ENCODE peak calls at places on chromosomes 13 and 19, in five cellular contexts. One of them, this sample, is unnamed.

GRCh38 chr19:3506384-3507340 is 551 bp downstream of the FZR1 start:
- DNase-seq in anterior cingulate cortex: peak
- DNase-seq in activated T-helper 1 cell treated with anti-CD3 and anti-CD28 coated beads, Interleukin-2, amount 50 U/mL, for 16 hours: no peak
- DNase-seq in stimulated activated CD4-positive, alpha-beta T cell treated with anti-CD3 and anti-CD28 coated beads, Interleukin-1b, Interleukin-23, amount 100 ng/mL, for 1 hour: no peak
- DNase-seq in fibroblast of the conjunctiva: no peak
- DNase-seq in this sample: no peak

GRCh38 chr13:38697197-38697596 is 10.3 kb downstream of the FREM2 start:
- DNase-seq in stimulated activated CD4-positive, alpha-beta T cell treated with anti-CD3 and anti-CD28 coated beads, Interleukin-1b, Interleukin-23, amount 100 ng/mL, for 1 hour: no peak
- DNase-seq in anterior cingulate cortex: no peak
- DNase-seq in fibroblast of the conjunctiva: no peak
- DNase-seq in activated T-helper 1 cell treated with anti-CD3 and anti-CD28 coated beads, Interleukin-2, amount 50 U/mL, for 16 hours: no peak
- DNase-seq in this sample: no peak

GRCh38 chr19:54339646-54340358 is 840 bp upstream of the LILRA4 start:
- DNase-seq in anterior cingulate cortex: no peak
- DNase-seq in stimulated activated CD4-positive, alpha-beta T cell treated with anti-CD3 and anti-CD28 coated beads, Interleukin-1b, Interleukin-23, amount 100 ng/mL, for 1 hour: no peak
- DNase-seq in fibroblast of the conjunctiva: no peak
- DNase-seq in activated T-helper 1 cell treated with anti-CD3 and anti-CD28 coated beads, Interleukin-2, amount 50 U/mL, for 16 hours: no peak
- DNase-seq in this sample: no peak

GRCh38 chr19:42284066-42284501 is 15.0 kb downstream of the CIC start:
- DNase-seq in fibroblast of the conjunctiva: no peak
- DNase-seq in activated T-helper 1 cell treated with anti-CD3 and anti-CD28 coated beads, Interleukin-2, amount 50 U/mL, for 16 hours: peak
- DNase-seq in stimulated activated CD4-positive, alpha-beta T cell treated with anti-CD3 and anti-CD28 coated beads, Interleukin-1b, Interleukin-23, amount 100 ng/mL, for 1 hour: peak
- DNase-seq in anterior cingulate cortex: peak
- DNase-seq in this sample: peak

GRCh38 chr19:17997969-17998826 is 9.8 kb upstream of the ARRDC2 start:
- DNase-seq in activated T-helper 1 cell treated with anti-CD3 and anti-CD28 coated beads, Interleukin-2, amount 50 U/mL, for 16 hours: no peak
- DNase-seq in fibroblast of the conjunctiva: no peak
- DNase-seq in anterior cingulate cortex: no peak
- DNase-seq in stimulated activated CD4-positive, alpha-beta T cell treated with anti-CD3 and anti-CD28 coated beads, Interleukin-1b, Interleukin-23, amount 100 ng/mL, for 1 hour: no peak
- DNase-seq in this sample: no peak

GRCh38 chr13:67200183-67200582 is 30.0 kb downstream of the PCDH9 start:
- DNase-seq in stimulated activated CD4-positive, alpha-beta T cell treated with anti-CD3 and anti-CD28 coated beads, Interleukin-1b, Interleukin-23, amount 100 ng/mL, for 1 hour: no peak
- DNase-seq in fibroblast of the conjunctiva: no peak
- DNase-seq in activated T-helper 1 cell treated with anti-CD3 and anti-CD28 coated beads, Interleukin-2, amount 50 U/mL, for 16 hours: no peak
- DNase-seq in anterior cingulate cortex: no peak
- DNase-seq in this sample: no peak

GRCh38 chr13:80945328-80945727 is 604.4 kb upstream of the SPRY2 start:
- DNase-seq in activated T-helper 1 cell treated with anti-CD3 and anti-CD28 coated beads, Interleukin-2, amount 50 U/mL, for 16 hours: no peak
- DNase-seq in fibroblast of the conjunctiva: no peak
- DNase-seq in anterior cingulate cortex: peak
- DNase-seq in stimulated activated CD4-positive, alpha-beta T cell treated with anti-CD3 and anti-CD28 coated beads, Interleukin-1b, Interleukin-23, amount 100 ng/mL, for 1 hour: no peak
- DNase-seq in this sample: peak

GRCh38 chr13:45879666-45880065 is 28.1 kb upstream of the SIAH3 start:
- DNase-seq in fibroblast of the conjunctiva: no peak
- DNase-seq in anterior cingulate cortex: no peak
- DNase-seq in activated T-helper 1 cell treated with anti-CD3 and anti-CD28 coated beads, Interleukin-2, amount 50 U/mL, for 16 hours: no peak
- DNase-seq in stimulated activated CD4-positive, alpha-beta T cell treated with anti-CD3 and anti-CD28 coated beads, Interleukin-1b, Interleukin-23, amount 100 ng/mL, for 1 hour: no peak
- DNase-seq in this sample: no peak

GRCh38 chr19:45472557-45473365 is 5.0 kb downstream of the FOSB start:
- DNase-seq in anterior cingulate cortex: no peak
- DNase-seq in fibroblast of the conjunctiva: no peak
- DNase-seq in activated T-helper 1 cell treated with anti-CD3 and anti-CD28 coated beads, Interleukin-2, amount 50 U/mL, for 16 hours: no peak
- DNase-seq in stimulated activated CD4-positive, alpha-beta T cell treated with anti-CD3 and anti-CD28 coated beads, Interleukin-1b, Interleukin-23, amount 100 ng/mL, for 1 hour: no peak
- DNase-seq in this sample: no peak

GRCh38 chr13:42477588-42478190 is 96.3 kb upstream of the TNFSF11 start:
- DNase-seq in fibroblast of the conjunctiva: no peak
- DNase-seq in activated T-helper 1 cell treated with anti-CD3 and anti-CD28 coated beads, Interleukin-2, amount 50 U/mL, for 16 hours: no peak
- DNase-seq in anterior cingulate cortex: peak
- DNase-seq in stimulated activated CD4-positive, alpha-beta T cell treated with anti-CD3 and anti-CD28 coated beads, Interleukin-1b, Interleukin-23, amount 100 ng/mL, for 1 hour: no peak
- DNase-seq in this sample: no peak

GRCh38 chr13:23979361-23980159 is 82.3 kb upstream of the C1QTNF9B start:
- DNase-seq in activated T-helper 1 cell treated with anti-CD3 and anti-CD28 coated beads, Interleukin-2, amount 50 U/mL, for 16 hours: no peak
- DNase-seq in stimulated activated CD4-positive, alpha-beta T cell treated with anti-CD3 and anti-CD28 coated beads, Interleukin-1b, Interleukin-23, amount 100 ng/mL, for 1 hour: no peak
- DNase-seq in anterior cingulate cortex: peak
- DNase-seq in fibroblast of the conjunctiva: peak
- DNase-seq in this sample: peak

GRCh38 chr19:10549733-10550132 is 6.0 kb downstream of the ATG4D start:
- DNase-seq in anterior cingulate cortex: no peak
- DNase-seq in fibroblast of the conjunctiva: no peak
- DNase-seq in activated T-helper 1 cell treated with anti-CD3 and anti-CD28 coated beads, Interleukin-2, amount 50 U/mL, for 16 hours: no peak
- DNase-seq in stimulated activated CD4-positive, alpha-beta T cell treated with anti-CD3 and anti-CD28 coated beads, Interleukin-1b, Interleukin-23, amount 100 ng/mL, for 1 hour: no peak
- DNase-seq in this sample: no peak

GRCh38 chr19:4660181-4660791 is 9.9 kb downstream of the MYDGF start:
- DNase-seq in anterior cingulate cortex: no peak
- DNase-seq in activated T-helper 1 cell treated with anti-CD3 and anti-CD28 coated beads, Interleukin-2, amount 50 U/mL, for 16 hours: no peak
- DNase-seq in fibroblast of the conjunctiva: no peak
- DNase-seq in stimulated activated CD4-positive, alpha-beta T cell treated with anti-CD3 and anti-CD28 coated beads, Interleukin-1b, Interleukin-23, amount 100 ng/mL, for 1 hour: no peak
- DNase-seq in this sample: no peak

GRCh38 chr19:41564515-41565383 is 11.2 kb upstream of the CEACAM21 start:
- DNase-seq in activated T-helper 1 cell treated with anti-CD3 and anti-CD28 coated beads, Interleukin-2, amount 50 U/mL, for 16 hours: no peak
- DNase-seq in fibroblast of the conjunctiva: no peak
- DNase-seq in stimulated activated CD4-positive, alpha-beta T cell treated with anti-CD3 and anti-CD28 coated beads, Interleukin-1b, Interleukin-23, amount 100 ng/mL, for 1 hour: no peak
- DNase-seq in anterior cingulate cortex: no peak
- DNase-seq in this sample: no peak

GRCh38 chr13:98481511-98481951 is 95.4 kb downstream of the STK24 start:
- DNase-seq in stimulated activated CD4-positive, alpha-beta T cell treated with anti-CD3 and anti-CD28 coated beads, Interleukin-1b, Interleukin-23, amount 100 ng/mL, for 1 hour: no peak
- DNase-seq in fibroblast of the conjunctiva: no peak
- DNase-seq in activated T-helper 1 cell treated with anti-CD3 and anti-CD28 coated beads, Interleukin-2, amount 50 U/mL, for 16 hours: no peak
- DNase-seq in anterior cingulate cortex: no peak
- DNase-seq in this sample: no peak

GRCh38 chr13:39590466-39591036 is 12.4 kb downstream of the LHFPL6 start:
- DNase-seq in anterior cingulate cortex: no peak
- DNase-seq in fibroblast of the conjunctiva: no peak
- DNase-seq in activated T-helper 1 cell treated with anti-CD3 and anti-CD28 coated beads, Interleukin-2, amount 50 U/mL, for 16 hours: no peak
- DNase-seq in stimulated activated CD4-positive, alpha-beta T cell treated with anti-CD3 and anti-CD28 coated beads, Interleukin-1b, Interleukin-23, amount 100 ng/mL, for 1 hour: no peak
- DNase-seq in this sample: no peak

GRCh38 chr13:88068975-88069374 is 397.8 kb downstream of the SLITRK5 start:
- DNase-seq in stimulated activated CD4-positive, alpha-beta T cell treated with anti-CD3 and anti-CD28 coated beads, Interleukin-1b, Interleukin-23, amount 100 ng/mL, for 1 hour: no peak
- DNase-seq in fibroblast of the conjunctiva: no peak
- DNase-seq in activated T-helper 1 cell treated with anti-CD3 and anti-CD28 coated beads, Interleukin-2, amount 50 U/mL, for 16 hours: no peak
- DNase-seq in anterior cingulate cortex: no peak
- DNase-seq in this sample: no peak

GRCh38 chr13:109207618-109208017 is 578.2 kb downstream of the MYO16 start:
- DNase-seq in fibroblast of the conjunctiva: no peak
- DNase-seq in anterior cingulate cortex: no peak
- DNase-seq in stimulated activated CD4-positive, alpha-beta T cell treated with anti-CD3 and anti-CD28 coated beads, Interleukin-1b, Interleukin-23, amount 100 ng/mL, for 1 hour: no peak
- DNase-seq in activated T-helper 1 cell treated with anti-CD3 and anti-CD28 coated beads, Interleukin-2, amount 50 U/mL, for 16 hours: no peak
- DNase-seq in this sample: no peak

GRCh38 chr13:30752201-30752797 is 17.0 kb downstream of the ALOX5AP start:
- DNase-seq in anterior cingulate cortex: no peak
- DNase-seq in stimulated activated CD4-positive, alpha-beta T cell treated with anti-CD3 and anti-CD28 coated beads, Interleukin-1b, Interleukin-23, amount 100 ng/mL, for 1 hour: no peak
- DNase-seq in fibroblast of the conjunctiva: no peak
- DNase-seq in activated T-helper 1 cell treated with anti-CD3 and anti-CD28 coated beads, Interleukin-2, amount 50 U/mL, for 16 hours: no peak
- DNase-seq in this sample: no peak

GRCh38 chr13:25682221-25682620 is 310.4 kb downstream of the ATP8A2 start:
- DNase-seq in fibroblast of the conjunctiva: no peak
- DNase-seq in stimulated activated CD4-positive, alpha-beta T cell treated with anti-CD3 and anti-CD28 coated beads, Interleukin-1b, Interleukin-23, amount 100 ng/mL, for 1 hour: no peak
- DNase-seq in anterior cingulate cortex: no peak
- DNase-seq in activated T-helper 1 cell treated with anti-CD3 and anti-CD28 coated beads, Interleukin-2, amount 50 U/mL, for 16 hours: no peak
- DNase-seq in this sample: no peak

GRCh38 chr19:18489627-18490184 is 32.2 kb downstream of the ELL start:
- DNase-seq in fibroblast of the conjunctiva: no peak
- DNase-seq in stimulated activated CD4-positive, alpha-beta T cell treated with anti-CD3 and anti-CD28 coated beads, Interleukin-1b, Interleukin-23, amount 100 ng/mL, for 1 hour: no peak
- DNase-seq in activated T-helper 1 cell treated with anti-CD3 and anti-CD28 coated beads, Interleukin-2, amount 50 U/mL, for 16 hours: no peak
- DNase-seq in anterior cingulate cortex: no peak
- DNase-seq in this sample: no peak

GRCh38 chr13:25743426-25743825 is 308.4 kb downstream of the SHISA2 start:
- DNase-seq in stimulated activated CD4-positive, alpha-beta T cell treated with anti-CD3 and anti-CD28 coated beads, Interleukin-1b, Interleukin-23, amount 100 ng/mL, for 1 hour: no peak
- DNase-seq in activated T-helper 1 cell treated with anti-CD3 and anti-CD28 coated beads, Interleukin-2, amount 50 U/mL, for 16 hours: no peak
- DNase-seq in anterior cingulate cortex: no peak
- DNase-seq in fibroblast of the conjunctiva: no peak
- DNase-seq in this sample: no peak

GRCh38 chr19:7450243-7451223 is 38.3 kb downstream of the PEX11G start:
- DNase-seq in fibroblast of the conjunctiva: peak
- DNase-seq in activated T-helper 1 cell treated with anti-CD3 and anti-CD28 coated beads, Interleukin-2, amount 50 U/mL, for 16 hours: no peak
- DNase-seq in anterior cingulate cortex: no peak
- DNase-seq in stimulated activated CD4-positive, alpha-beta T cell treated with anti-CD3 and anti-CD28 coated beads, Interleukin-1b, Interleukin-23, amount 100 ng/mL, for 1 hour: no peak
- DNase-seq in this sample: no peak

GRCh38 chr13:50708461-50708860 is 135.0 kb downstream of the DLEU7 start:
- DNase-seq in activated T-helper 1 cell treated with anti-CD3 and anti-CD28 coated beads, Interleukin-2, amount 50 U/mL, for 16 hours: no peak
- DNase-seq in anterior cingulate cortex: no peak
- DNase-seq in fibroblast of the conjunctiva: no peak
- DNase-seq in stimulated activated CD4-positive, alpha-beta T cell treated with anti-CD3 and anti-CD28 coated beads, Interleukin-1b, Interleukin-23, amount 100 ng/mL, for 1 hour: no peak
- DNase-seq in this sample: no peak

GRCh38 chr13:41059896-41060722 is 1.2 kb upstream of the WBP4 start:
- DNase-seq in activated T-helper 1 cell treated with anti-CD3 and anti-CD28 coated beads, Interleukin-2, amount 50 U/mL, for 16 hours: peak
- DNase-seq in anterior cingulate cortex: peak
- DNase-seq in stimulated activated CD4-positive, alpha-beta T cell treated with anti-CD3 and anti-CD28 coated beads, Interleukin-1b, Interleukin-23, amount 100 ng/mL, for 1 hour: peak
- DNase-seq in fibroblast of the conjunctiva: peak
- DNase-seq in this sample: peak

GRCh38 chr13:25901460-25902376 is 150.1 kb downstream of the SHISA2 start:
- DNase-seq in stimulated activated CD4-positive, alpha-beta T cell treated with anti-CD3 and anti-CD28 coated beads, Interleukin-1b, Interleukin-23, amount 100 ng/mL, for 1 hour: no peak
- DNase-seq in activated T-helper 1 cell treated with anti-CD3 and anti-CD28 coated beads, Interleukin-2, amount 50 U/mL, for 16 hours: peak
- DNase-seq in anterior cingulate cortex: no peak
- DNase-seq in fibroblast of the conjunctiva: peak
- DNase-seq in this sample: no peak

GRCh38 chr19:39996218-39996810 is 546 bp upstream of the ZNF546 start:
- DNase-seq in fibroblast of the conjunctiva: no peak
- DNase-seq in activated T-helper 1 cell treated with anti-CD3 and anti-CD28 coated beads, Interleukin-2, amount 50 U/mL, for 16 hours: peak
- DNase-seq in stimulated activated CD4-positive, alpha-beta T cell treated with anti-CD3 and anti-CD28 coated beads, Interleukin-1b, Interleukin-23, amount 100 ng/mL, for 1 hour: peak
- DNase-seq in anterior cingulate cortex: peak
- DNase-seq in this sample: no peak

GRCh38 chr19:33214621-33215020 is 11.0 kb downstream of the SLC7A10 start:
- DNase-seq in activated T-helper 1 cell treated with anti-CD3 and anti-CD28 coated beads, Interleukin-2, amount 50 U/mL, for 16 hours: no peak
- DNase-seq in stimulated activated CD4-positive, alpha-beta T cell treated with anti-CD3 and anti-CD28 coated beads, Interleukin-1b, Interleukin-23, amount 100 ng/mL, for 1 hour: no peak
- DNase-seq in anterior cingulate cortex: no peak
- DNase-seq in fibroblast of the conjunctiva: no peak
- DNase-seq in this sample: no peak

GRCh38 chr13:46134494-46134893 is 29.7 kb upstream of the CPB2 start:
- DNase-seq in stimulated activated CD4-positive, alpha-beta T cell treated with anti-CD3 and anti-CD28 coated beads, Interleukin-1b, Interleukin-23, amount 100 ng/mL, for 1 hour: no peak
- DNase-seq in anterior cingulate cortex: no peak
- DNase-seq in activated T-helper 1 cell treated with anti-CD3 and anti-CD28 coated beads, Interleukin-2, amount 50 U/mL, for 16 hours: no peak
- DNase-seq in fibroblast of the conjunctiva: no peak
- DNase-seq in this sample: no peak

GRCh38 chr19:9881720-9882119 is 46.6 kb downstream of the PIN1 start:
- DNase-seq in stimulated activated CD4-positive, alpha-beta T cell treated with anti-CD3 and anti-CD28 coated beads, Interleukin-1b, Interleukin-23, amount 100 ng/mL, for 1 hour: no peak
- DNase-seq in activated T-helper 1 cell treated with anti-CD3 and anti-CD28 coated beads, Interleukin-2, amount 50 U/mL, for 16 hours: no peak
- DNase-seq in anterior cingulate cortex: no peak
- DNase-seq in fibroblast of the conjunctiva: no peak
- DNase-seq in this sample: no peak

GRCh38 chr19:13060964-13061927 is 41.4 kb downstream of the LYL1 start:
- DNase-seq in stimulated activated CD4-positive, alpha-beta T cell treated with anti-CD3 and anti-CD28 coated beads, Interleukin-1b, Interleukin-23, amount 100 ng/mL, for 1 hour: peak
- DNase-seq in anterior cingulate cortex: peak
- DNase-seq in activated T-helper 1 cell treated with anti-CD3 and anti-CD28 coated beads, Interleukin-2, amount 50 U/mL, for 16 hours: peak
- DNase-seq in fibroblast of the conjunctiva: peak
- DNase-seq in this sample: peak

GRCh38 chr13:23428183-23428528 is 5.3 kb downstream of the SACS start:
- DNase-seq in fibroblast of the conjunctiva: no peak
- DNase-seq in stimulated activated CD4-positive, alpha-beta T cell treated with anti-CD3 and anti-CD28 coated beads, Interleukin-1b, Interleukin-23, amount 100 ng/mL, for 1 hour: no peak
- DNase-seq in activated T-helper 1 cell treated with anti-CD3 and anti-CD28 coated beads, Interleukin-2, amount 50 U/mL, for 16 hours: no peak
- DNase-seq in anterior cingulate cortex: no peak
- DNase-seq in this sample: no peak

GRCh38 chr19:48362716-48363499 is 832 bp downstream of the TMEM143 start:
- DNase-seq in fibroblast of the conjunctiva: peak
- DNase-seq in activated T-helper 1 cell treated with anti-CD3 and anti-CD28 coated beads, Interleukin-2, amount 50 U/mL, for 16 hours: peak
- DNase-seq in anterior cingulate cortex: peak
- DNase-seq in stimulated activated CD4-positive, alpha-beta T cell treated with anti-CD3 and anti-CD28 coated beads, Interleukin-1b, Interleukin-23, amount 100 ng/mL, for 1 hour: peak
- DNase-seq in this sample: peak

GRCh38 chr19:15126511-15126910 is 19.3 kb downstream of the SYDE1 start:
- DNase-seq in fibroblast of the conjunctiva: no peak
- DNase-seq in stimulated activated CD4-positive, alpha-beta T cell treated with anti-CD3 and anti-CD28 coated beads, Interleukin-1b, Interleukin-23, amount 100 ng/mL, for 1 hour: no peak
- DNase-seq in anterior cingulate cortex: no peak
- DNase-seq in activated T-helper 1 cell treated with anti-CD3 and anti-CD28 coated beads, Interleukin-2, amount 50 U/mL, for 16 hours: no peak
- DNase-seq in this sample: no peak

GRCh38 chr13:45492538-45492937 is 27.8 kb downstream of the COG3 start:
- DNase-seq in anterior cingulate cortex: no peak
- DNase-seq in fibroblast of the conjunctiva: peak
- DNase-seq in stimulated activated CD4-positive, alpha-beta T cell treated with anti-CD3 and anti-CD28 coated beads, Interleukin-1b, Interleukin-23, amount 100 ng/mL, for 1 hour: no peak
- DNase-seq in activated T-helper 1 cell treated with anti-CD3 and anti-CD28 coated beads, Interleukin-2, amount 50 U/mL, for 16 hours: no peak
- DNase-seq in this sample: no peak

GRCh38 chr19:55384576-55385235 is 614 bp upstream of the TMEM238 start:
- DNase-seq in anterior cingulate cortex: no peak
- DNase-seq in fibroblast of the conjunctiva: no peak
- DNase-seq in activated T-helper 1 cell treated with anti-CD3 and anti-CD28 coated beads, Interleukin-2, amount 50 U/mL, for 16 hours: no peak
- DNase-seq in stimulated activated CD4-positive, alpha-beta T cell treated with anti-CD3 and anti-CD28 coated beads, Interleukin-1b, Interleukin-23, amount 100 ng/mL, for 1 hour: no peak
- DNase-seq in this sample: no peak

GRCh38 chr13:27004389-27004788 is 167.2 kb downstream of the USP12 start:
- DNase-seq in activated T-helper 1 cell treated with anti-CD3 and anti-CD28 coated beads, Interleukin-2, amount 50 U/mL, for 16 hours: no peak
- DNase-seq in fibroblast of the conjunctiva: no peak
- DNase-seq in stimulated activated CD4-positive, alpha-beta T cell treated with anti-CD3 and anti-CD28 coated beads, Interleukin-1b, Interleukin-23, amount 100 ng/mL, for 1 hour: no peak
- DNase-seq in anterior cingulate cortex: no peak
- DNase-seq in this sample: no peak

GRCh38 chr13:37651891-37652290 is 53.3 kb upstream of the POSTN start:
- DNase-seq in fibroblast of the conjunctiva: no peak
- DNase-seq in stimulated activated CD4-positive, alpha-beta T cell treated with anti-CD3 and anti-CD28 coated beads, Interleukin-1b, Interleukin-23, amount 100 ng/mL, for 1 hour: no peak
- DNase-seq in anterior cingulate cortex: no peak
- DNase-seq in activated T-helper 1 cell treated with anti-CD3 and anti-CD28 coated beads, Interleukin-2, amount 50 U/mL, for 16 hours: no peak
- DNase-seq in this sample: no peak

GRCh38 chr19:41694196-41694595 is 6.1 kb upstream of the CEACAM7 start:
- DNase-seq in anterior cingulate cortex: no peak
- DNase-seq in activated T-helper 1 cell treated with anti-CD3 and anti-CD28 coated beads, Interleukin-2, amount 50 U/mL, for 16 hours: no peak
- DNase-seq in stimulated activated CD4-positive, alpha-beta T cell treated with anti-CD3 and anti-CD28 coated beads, Interleukin-1b, Interleukin-23, amount 100 ng/mL, for 1 hour: no peak
- DNase-seq in fibroblast of the conjunctiva: no peak
- DNase-seq in this sample: no peak

GRCh38 chr19:14432817-14433453 is at the start of gene PKN1:
- DNase-seq in fibroblast of the conjunctiva: no peak
- DNase-seq in stimulated activated CD4-positive, alpha-beta T cell treated with anti-CD3 and anti-CD28 coated beads, Interleukin-1b, Interleukin-23, amount 100 ng/mL, for 1 hour: no peak
- DNase-seq in anterior cingulate cortex: peak
- DNase-seq in activated T-helper 1 cell treated with anti-CD3 and anti-CD28 coated beads, Interleukin-2, amount 50 U/mL, for 16 hours: no peak
- DNase-seq in this sample: peak